ENCODE peak calls at places on chromosomes 16 and 17, in four cellular contexts. F, X, U and G are unnamed samples.

GRCh38 chr17:164536-165235 is 16.8 kb downstream of the DOC2B start:
- DNase-seq in F (peak), X (peak), U (no peak), G (no peak)

GRCh38 chr17:61284174-61284573 is 115.5 kb upstream of the TBX2 start:
- DNase-seq in F (no peak), X (no peak), U (no peak), G (no peak)

GRCh38 chr17:75910699-75911098 is 6.0 kb upstream of the MRPL38 start:
- DNase-seq in F (no peak), X (no peak), U (no peak), G (no peak)

GRCh38 chr16:75065149-75065807 is 51.3 kb downstream of the LDHD start:
- DNase-seq in F (peak), X (peak), U (no peak), G (peak)

GRCh38 chr16:48862087-48862532 is 252.1 kb upstream of the N4BP1 start:
- DNase-seq in F (peak), X (peak), U (no peak), G (no peak)

GRCh38 chr17:42103221-42103954 is 5.1 kb upstream of the ZNF385C start:
- DNase-seq in F (no peak), X (no peak), U (no peak), G (no peak)

GRCh38 chr17:40283662-40284061 is 4.0 kb upstream of the CDC6 start:
- DNase-seq in F (peak), X (peak), U (no peak), G (no peak)

GRCh38 chr17:43217614-43218087 is 6.0 kb downstream of the TMEM106A start:
- DNase-seq in F (no peak), X (no peak), U (no peak), G (no peak)

GRCh38 chr16:85615852-85616607 is 2.9 kb downstream of the GSE1 start:
- DNase-seq in F (peak), X (peak), U (peak), G (peak)

DNA sequence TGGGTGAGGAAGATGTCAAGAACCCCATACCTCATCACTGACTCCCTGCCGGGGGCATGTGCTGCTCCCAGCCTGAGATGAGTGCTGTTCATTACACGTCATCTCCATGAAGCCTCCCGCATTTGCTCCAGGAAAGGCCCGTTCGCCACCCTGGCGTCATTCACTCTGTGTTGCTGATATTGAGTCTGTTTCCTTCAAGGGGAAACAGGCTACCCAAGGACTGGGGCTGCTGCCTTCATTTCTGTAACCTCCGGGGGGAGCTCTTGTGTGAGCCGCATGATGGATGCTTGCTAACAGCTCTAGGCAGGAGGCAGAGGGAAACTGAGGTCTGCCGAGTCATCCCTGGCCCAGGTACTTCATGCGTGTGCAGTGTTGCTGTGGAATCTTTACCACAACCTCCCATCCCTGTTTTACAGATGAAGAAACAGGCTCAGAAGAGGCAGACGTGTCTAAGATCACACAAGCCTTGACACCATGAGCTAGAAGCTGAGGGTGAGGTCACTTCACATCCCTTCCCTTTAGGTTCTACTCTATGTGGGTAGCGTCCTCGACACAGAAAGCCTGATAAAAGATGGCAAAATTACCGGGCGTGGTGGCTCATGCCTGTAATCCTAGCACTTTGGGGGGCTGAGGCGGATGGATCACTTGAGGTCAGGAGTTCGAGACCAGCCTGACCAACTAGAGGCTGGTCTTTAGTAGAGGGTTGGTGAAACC is 3.5 kb upstream of the ARMC5 start:
- DNase-seq in F (no peak), X (peak), U (no peak), G (no peak)
- TF ChIP-seq CTCF in F (peak), X (peak), U (no peak), G (no peak)

GRCh38 chr17:56630202-56630601 is 36.7 kb downstream of the NOG start:
- DNase-seq in F (no peak), X (no peak), U (no peak), G (no peak)

GRCh38 chr17:56633681-56634080 is 40.2 kb downstream of the NOG start:
- DNase-seq in F (no peak), X (no peak), U (no peak), G (no peak)

GRCh38 chr17:56624947-56625346 is 31.4 kb downstream of the NOG start:
- DNase-seq in F (no peak), X (no peak), U (no peak), G (no peak)

GRCh38 chr17:56624315-56624714 is 30.8 kb downstream of the NOG start:
- DNase-seq in F (no peak), X (no peak), U (no peak), G (no peak)

GRCh38 chr17:56629450-56630187 is 36.1 kb downstream of the NOG start:
- DNase-seq in F (no peak), X (peak), U (no peak), G (no peak)
- TF ChIP-seq CTCF in F (no peak), X (peak), U (peak), G (no peak)

GRCh38 chr17:7560172-7561027 is 1.3 kb upstream of the SENP3 start:
- DNase-seq in F (peak), X (peak), U (peak), G (no peak)
- TF ChIP-seq CTCF in F (peak), X (no peak), U (peak), G (no peak)

GRCh38 chr17:69502488-69502887 is 88.0 kb downstream of the MAP2K6 start:
- DNase-seq in F (no peak), X (no peak), U (no peak), G (no peak)

GRCh38 chr17:69503711-69504110 is 89.2 kb downstream of the MAP2K6 start:
- DNase-seq in F (no peak), X (no peak), U (no peak), G (no peak)

GRCh38 chr17:69508814-69509213 is 94.3 kb downstream of the MAP2K6 start:
- DNase-seq in F (no peak), X (no peak), U (no peak), G (no peak)

GRCh38 chr17:69505740-69506139 is 91.2 kb downstream of the MAP2K6 start:
- DNase-seq in F (no peak), X (no peak), U (no peak), G (no peak)

DNA sequence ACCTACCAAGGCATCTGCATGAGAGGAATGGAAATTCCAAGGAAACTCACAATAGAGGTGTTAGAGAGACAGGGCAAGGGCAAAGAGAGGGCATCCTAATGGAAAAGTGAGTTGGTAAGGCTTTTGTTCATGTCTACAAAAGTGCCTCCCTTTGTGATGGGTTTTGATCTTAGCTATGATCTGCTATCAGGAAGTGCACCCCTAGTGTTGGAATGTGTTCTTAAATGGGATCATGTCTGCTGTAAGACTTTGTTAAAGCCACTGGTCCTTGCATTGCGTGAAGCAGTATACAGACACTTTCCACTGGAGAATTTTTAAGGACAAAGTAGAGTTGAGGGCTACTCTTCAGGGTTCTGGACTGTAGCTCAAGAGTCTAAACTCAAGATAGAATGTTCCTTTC is 92.0 kb downstream of the MAP2K6 start:
- DNase-seq in F (no peak), X (peak), U (no peak), G (no peak)
- TF ChIP-seq CTCF in F (no peak), X (peak), U (no peak), G (no peak)

GRCh38 chr17:28346746-28347246 is 10.5 kb downstream of the POLDIP2 start:
- DNase-seq in F (no peak), X (peak), U (no peak), G (no peak)
- TF ChIP-seq CTCF in F (no peak), X (peak), U (no peak), G (no peak)